ENCODE peak calls at places on chromosomes 6 and 20, in seven cellular contexts. L is stomach; C is left lung; W is CD4-positive, alpha-beta T cell; I is thoracic aorta; G is breast epithelium; J is A549. U is an unnamed sample.

GRCh38 chr20:60116128-60116909 is 158.1 kb downstream of the CDH26 start:
- DNase-seq in L (peak), C (no peak), W (no peak), I (no peak), G (no peak), J (peak), U (no peak)

GRCh38 chr6:42674780-42675179 is 47.6 kb downstream of the PRPH2 start:
- DNase-seq in L (no peak), C (no peak), W (no peak), I (no peak), G (no peak), J (no peak), U (no peak)

GRCh38 chr20:571754-572331 is 28.3 kb upstream of the CSNK2A1 start:
- DNase-seq in L (peak), C (peak), W (no peak), I (no peak), G (peak), J (no peak), U (no peak)

GRCh38 chr6:27755768-27756167 is 156.4 kb downstream of the OR2B2 start:
- DNase-seq in L (no peak), C (no peak), W (no peak), I (no peak), G (no peak), J (no peak), U (no peak)

GRCh38 chr6:143295904-143296303 is 154.6 kb downstream of the ADAT2 start:
- DNase-seq in L (no peak), C (no peak), W (no peak), I (no peak), G (no peak), J (no peak), U (no peak)

GRCh38 chr6:24672573-24673182 is 5.8 kb downstream of the ACOT13 start:
- DNase-seq in L (no peak), C (no peak), W (no peak), I (no peak), G (no peak), J (no peak), U (no peak)

GRCh38 chr6:28747631-28748157 is 176.1 kb downstream of the TRIM27 start:
- DNase-seq in L (no peak), C (no peak), W (no peak), I (no peak), G (no peak), J (peak), U (no peak)

GRCh38 chr20:45506927-45507820 is 8.2 kb downstream of the SPINT3 start:
- DNase-seq in L (no peak), C (no peak), W (no peak), I (no peak), G (no peak), J (no peak), U (no peak)

GRCh38 chr6:6284231-6284966 is 36.1 kb downstream of the F13A1 start:
- DNase-seq in L (no peak), C (no peak), W (no peak), I (no peak), G (no peak), J (no peak), U (no peak)

GRCh38 chr20:17859616-17860232 is 108.9 kb downstream of the SNX5 start:
- DNase-seq in L (no peak), C (peak), W (no peak), I (no peak), G (no peak), J (no peak), U (peak)

GRCh38 chr6:145600299-145600698 is 135.0 kb downstream of the EPM2A start:
- DNase-seq in L (no peak), C (no peak), W (no peak), I (no peak), G (no peak), J (no peak), U (no peak)

GRCh38 chr6:35215665-35216411 is 2.1 kb downstream of the SCUBE3 start:
- DNase-seq in L (no peak), C (no peak), W (no peak), I (no peak), G (no peak), J (no peak), U (no peak)

GRCh38 chr20:58106143-58106750 is 122.2 kb downstream of the ANKRD60 start:
- DNase-seq in L (no peak), C (no peak), W (no peak), I (no peak), G (no peak), J (no peak), U (no peak)

GRCh38 chr6:158686791-158687381 is 37.0 kb downstream of the SYTL3 start:
- DNase-seq in L (no peak), C (no peak), W (no peak), I (no peak), G (no peak), J (no peak), U (peak)

GRCh38 chr6:99334526-99335127 is 14.8 kb downstream of the FAXC start:
- DNase-seq in L (no peak), C (no peak), W (no peak), I (no peak), G (no peak), J (peak), U (no peak)

GRCh38 chr6:98975331-98975891 is 27.7 kb upstream of the FBXL4 start:
- DNase-seq in L (no peak), C (no peak), W (no peak), I (no peak), G (no peak), J (no peak), U (no peak)

GRCh38 chr6:30154709-30155521 is 6.1 kb downstream of the TRIM10 start:
- DNase-seq in L (no peak), C (no peak), W (no peak), I (no peak), G (no peak), J (peak), U (no peak)

GRCh38 chr6:15254074-15254975 is 8.5 kb downstream of the JARID2 start:
- DNase-seq in L (peak), C (no peak), W (no peak), I (no peak), G (no peak), J (peak), U (no peak)

GRCh38 chr20:25088267-25088666 is 6.3 kb upstream of the VSX1 start:
- DNase-seq in L (no peak), C (no peak), W (no peak), I (no peak), G (no peak), J (no peak), U (no peak)

GRCh38 chr6:56401477-56402070 is 154.2 kb upstream of the COL21A1 start:
- DNase-seq in L (no peak), C (no peak), W (no peak), I (no peak), G (no peak), J (no peak), U (no peak)

GRCh38 chr20:61424011-61424627 is 172.1 kb downstream of the CDH4 start:
- DNase-seq in L (no peak), C (no peak), W (no peak), I (no peak), G (no peak), J (no peak), U (no peak)

GRCh38 chr6:105872244-105872643 is 213.9 kb upstream of the PRDM1 start:
- DNase-seq in L (no peak), C (no peak), W (no peak), I (no peak), G (no peak), J (peak), U (no peak)

GRCh38 chr6:159170999-159171712 is 2.0 kb downstream of the FNDC1 start:
- DNase-seq in L (no peak), C (no peak), W (no peak), I (no peak), G (no peak), J (no peak), U (no peak)

GRCh38 chr6:10166031-10166430 is 248.8 kb downstream of the TFAP2A start:
- DNase-seq in L (no peak), C (no peak), W (no peak), I (no peak), G (no peak), J (no peak), U (no peak)

GRCh38 chr6:83199173-83199864 is 6.2 kb downstream of the RWDD2A start:
- DNase-seq in L (no peak), C (no peak), W (no peak), I (no peak), G (no peak), J (no peak), U (no peak)

GRCh38 chr6:158907931-158908330 is 88.8 kb upstream of the EZR start:
- DNase-seq in L (peak), C (no peak), W (no peak), I (no peak), G (no peak), J (no peak), U (no peak)

GRCh38 chr6:13536796-13537526 is 37.4 kb upstream of the SIRT5 start:
- DNase-seq in L (no peak), C (no peak), W (no peak), I (no peak), G (no peak), J (no peak), U (no peak)

GRCh38 chr20:57379263-57379647 is 11.9 kb upstream of the RBM38 start:
- DNase-seq in L (no peak), C (no peak), W (no peak), I (no peak), G (no peak), J (no peak), U (no peak)

GRCh38 chr6:139014945-139015344 is 13.6 kb upstream of the ABRACL start:
- DNase-seq in L (peak), C (no peak), W (no peak), I (no peak), G (no peak), J (no peak), U (no peak)

GRCh38 chr6:37382954-37383353 is 29.2 kb downstream of the RNF8 start:
- DNase-seq in L (no peak), C (no peak), W (no peak), I (no peak), G (no peak), J (no peak), U (no peak)
- TF ChIP-seq CTCF in L (no peak), C (no peak), W (no peak), I (no peak), G (no peak), J (no peak), U (no peak)

GRCh38 chr20:37081717-37082289 is 14.0 kb downstream of the RBL1 start:
- DNase-seq in L (no peak), C (no peak), W (peak), I (no peak), G (no peak), J (no peak), U (peak)
- TF ChIP-seq CTCF in L (peak), C (no peak), W (peak), I (no peak), G (no peak), J (peak), U (peak)

GRCh38 chr20:3797592-3798404 is 1.7 kb downstream of the CDC25B start:
- DNase-seq in L (no peak), C (no peak), W (no peak), I (no peak), G (no peak), J (no peak), U (no peak)
- TF ChIP-seq CTCF in L (no peak), C (no peak), W (no peak), I (no peak), G (no peak), J (no peak), U (no peak)

GRCh38 chr6:122677436-122677835 is 67.2 kb downstream of the PKIB start:
- DNase-seq in L (no peak), C (no peak), W (no peak), I (no peak), G (no peak), J (no peak), U (no peak)

GRCh38 chr6:122683996-122684651 is 73.9 kb downstream of the PKIB start:
- DNase-seq in L (no peak), C (no peak), W (no peak), I (no peak), G (no peak), J (no peak), U (no peak)

GRCh38 chr6:122678841-122679240 is 68.6 kb downstream of the PKIB start:
- DNase-seq in L (no peak), C (no peak), W (no peak), I (no peak), G (no peak), J (no peak), U (no peak)

GRCh38 chr6:122676688-122677087 is 66.5 kb downstream of the PKIB start:
- DNase-seq in L (no peak), C (no peak), W (no peak), I (no peak), G (no peak), J (no peak), U (no peak)

DNA sequence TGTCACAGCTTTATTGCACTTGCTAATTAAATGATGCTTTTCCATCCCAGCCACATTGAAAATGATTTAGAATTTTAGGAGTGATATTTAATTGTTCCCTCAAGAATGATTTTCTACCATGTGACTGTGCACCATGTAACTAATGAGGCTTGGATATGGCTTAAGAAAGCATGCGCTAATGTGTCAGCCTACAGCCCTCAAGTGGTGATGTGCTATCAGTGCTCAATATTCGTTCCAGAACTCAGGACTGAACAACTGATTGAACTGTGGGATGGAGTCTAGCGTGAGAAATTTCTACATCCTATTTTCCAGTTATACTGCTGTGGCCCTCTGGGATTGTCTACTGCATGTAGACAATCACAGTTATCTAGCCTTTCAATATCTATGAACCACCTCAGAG is 71.5 kb downstream of the PKIB start:
- DNase-seq in L (no peak), C (no peak), W (no peak), I (no peak), G (no peak), J (peak), U (no peak)
- TF ChIP-seq CTCF in L (no peak), C (no peak), W (no peak), I (no peak), G (no peak), J (no peak), U (no peak)